ENCODE peak calls at places on chromosomes 12 and 14, in ten cellular contexts. D, K, N, L, E, G, I, P, S and X are unnamed samples.

GRCh38 chr12:111180830-111181726 is 187.8 kb downstream of the PHETA1 start:
- DNase-seq in G (peak), I (no peak), K (peak), N (no peak), E (peak), P (peak), D (no peak), L (peak), S (no peak), X (peak)

GRCh38 chr14:70904376-70904775 is 2.9 kb upstream of the PCNX1 start:
- DNase-seq in S (no peak), N (no peak), E (no peak), D (no peak), L (no peak), I (no peak), P (no peak), G (no peak), K (no peak), X (no peak)

GRCh38 chr14:94180655-94181271 is 6.6 kb downstream of the PPP4R4 start:
- DNase-seq in K (no peak), P (peak), G (no peak), D (peak), S (peak), N (no peak), E (no peak), I (peak), L (no peak), X (no peak)

GRCh38 chr12:75814856-75815754 is 216.5 kb downstream of the PHLDA1 start:
- DNase-seq in S (no peak), I (no peak), G (peak), L (no peak), N (no peak), E (no peak), P (peak), K (no peak), D (peak), X (no peak)

GRCh38 chr12:111467092-111467861 is 61.6 kb downstream of the SH2B3 start:
- DNase-seq in L (no peak), D (peak), S (no peak), I (no peak), G (no peak), N (no peak), P (peak), K (no peak), E (no peak), X (no peak)

GRCh38 chr12:5063149-5063548 is 19.5 kb downstream of the KCNA5 start:
- DNase-seq in N (no peak), S (no peak), I (no peak), L (no peak), P (no peak), D (no peak), E (no peak), K (no peak), G (no peak), X (no peak)

GRCh38 chr12:116370886-116371580 is 93.5 kb upstream of the MED13L start:
- DNase-seq in K (no peak), I (no peak), N (no peak), L (no peak), S (no peak), D (no peak), G (peak), P (no peak), E (no peak), X (no peak)

GRCh38 chr14:67571275-67571990 is 28.6 kb downstream of the PIGH start:
- DNase-seq in N (no peak), L (peak), I (peak), K (peak), E (peak), P (peak), G (peak), D (peak), S (peak), X (peak)

GRCh38 chr12:117408161-117408791 is 46.9 kb upstream of the NOS1 start:
- DNase-seq in P (peak), N (no peak), I (no peak), K (peak), L (peak), E (peak), S (no peak), D (peak), G (peak), X (no peak)

GRCh38 chr14:70018246-70018645 is 139.0 kb downstream of the SMOC1 start:
- DNase-seq in I (no peak), L (no peak), N (no peak), P (peak), S (no peak), D (no peak), K (no peak), G (no peak), E (no peak), X (no peak)

GRCh38 chr12:123401753-123402683 is 18.1 kb downstream of the KMT5A start:
- DNase-seq in G (no peak), I (no peak), P (no peak), L (no peak), K (no peak), N (no peak), E (no peak), S (no peak), D (no peak), X (no peak)

GRCh38 chr12:13661005-13661887 is 320.2 kb downstream of the GRIN2B start:
- DNase-seq in K (peak), D (peak), N (no peak), G (peak), S (peak), I (peak), L (no peak), E (peak), P (peak), X (no peak)

GRCh38 chr12:119179335-119180021 is 747 bp downstream of the HSPB8 start:
- DNase-seq in G (peak), N (no peak), K (peak), E (no peak), P (peak), L (no peak), D (peak), I (no peak), S (peak), X (no peak)

GRCh38 chr14:73143003-73143402 is 6.7 kb downstream of the PSEN1 start:
- DNase-seq in P (no peak), K (no peak), E (no peak), L (no peak), S (no peak), D (no peak), I (no peak), G (no peak), N (peak), X (no peak)

GRCh38 chr12:11651377-11651776 is 1.9 kb downstream of the ETV6 start:
- DNase-seq in P (no peak), E (no peak), N (no peak), L (no peak), G (no peak), S (no peak), D (no peak), I (no peak), K (no peak), X (no peak)

GRCh38 chr12:13328535-13328934 is 132.0 kb downstream of the EMP1 start:
- DNase-seq in G (no peak), N (no peak), L (no peak), I (no peak), S (no peak), P (no peak), E (no peak), D (no peak), K (no peak), X (no peak)

GRCh38 chr14:90288646-90289355 is 32.4 kb downstream of the PSMC1 start:
- DNase-seq in I (no peak), L (peak), S (no peak), K (no peak), D (no peak), N (peak), E (no peak), G (peak), P (no peak), X (peak)

GRCh38 chr12:92244036-92244435 is 98.4 kb upstream of the BTG1 start:
- DNase-seq in G (peak), N (no peak), E (peak), K (no peak), P (peak), I (no peak), L (no peak), S (no peak), D (peak), X (no peak)

GRCh38 chr14:62824086-62824485 is 221.2 kb downstream of the KCNH5 start:
- DNase-seq in S (no peak), P (no peak), K (no peak), N (no peak), E (no peak), D (peak), G (no peak), I (no peak), L (no peak), X (no peak)

GRCh38 chr12:123713398-123714301 is 1.5 kb downstream of the ATP6V0A2 start:
- DNase-seq in G (no peak), D (no peak), L (no peak), S (no peak), E (no peak), K (peak), P (peak), I (no peak), N (no peak), X (no peak)

GRCh38 chr12:93954160-93955112 is 193.9 kb upstream of the PLXNC1 start:
- DNase-seq in S (no peak), L (no peak), K (no peak), G (no peak), P (no peak), E (peak), D (no peak), N (no peak), I (no peak), X (peak)

GRCh38 chr12:66500841-66501240 is 178.0 kb downstream of the GRIP1 start:
- DNase-seq in L (no peak), I (no peak), S (no peak), K (no peak), P (no peak), N (no peak), G (no peak), D (no peak), E (no peak), X (no peak)

GRCh38 chr14:104428333-104428851 is 151.2 kb upstream of the C14orf180 start:
- DNase-seq in I (peak), N (peak), P (no peak), S (no peak), G (peak), D (no peak), L (peak), K (peak), E (no peak), X (no peak)

GRCh38 chr12:27907766-27908165 is 64.8 kb downstream of the PTHLH start:
- DNase-seq in G (no peak), P (no peak), S (no peak), L (no peak), E (no peak), I (no peak), D (no peak), N (no peak), K (no peak), X (no peak)

GRCh38 chr12:38123566-38124246 is 192.9 kb upstream of the ALG10B start:
- DNase-seq in L (no peak), P (no peak), E (no peak), K (no peak), S (no peak), N (no peak), I (no peak), D (no peak), G (no peak), X (no peak)

GRCh38 chr12:11981174-11981733 is 89.5 kb upstream of the BCL2L14 start:
- DNase-seq in P (peak), E (no peak), S (no peak), G (peak), N (no peak), L (no peak), K (no peak), I (no peak), D (peak), X (no peak)

GRCh38 chr12:8912910-8913309 is 1.4 kb upstream of the PHC1 start:
- DNase-seq in D (no peak), E (no peak), K (peak), I (peak), G (no peak), L (no peak), P (no peak), N (no peak), S (no peak), X (no peak)

GRCh38 chr14:95389471-95390011 is 69.8 kb upstream of the CLMN start:
- DNase-seq in P (peak), G (peak), E (peak), L (no peak), S (no peak), N (peak), K (no peak), I (no peak), D (peak), X (peak)

GRCh38 chr12:111406474-111407370 is 999 bp downstream of the SH2B3 start:
- DNase-seq in E (peak), G (peak), L (peak), S (no peak), I (peak), K (no peak), P (no peak), D (no peak), N (no peak), X (peak)

GRCh38 chr12:92248977-92249376 is 103.3 kb upstream of the BTG1 start:
- DNase-seq in K (no peak), G (no peak), D (no peak), E (no peak), L (no peak), P (no peak), I (no peak), S (no peak), N (no peak), X (no peak)

GRCh38 chr12:100827901-100828520 is 33.4 kb downstream of the ANO4 start:
- DNase-seq in P (peak), L (no peak), K (no peak), I (no peak), G (no peak), E (no peak), D (peak), N (no peak), S (peak), X (no peak)

GRCh38 chr14:91911474-91912032 is 35.9 kb downstream of the FBLN5 start:
- DNase-seq in D (peak), E (no peak), P (peak), K (peak), I (peak), G (no peak), N (no peak), S (peak), L (no peak), X (no peak)

GRCh38 chr12:53644133-53644532 is 18.0 kb upstream of the ATF7 start:
- DNase-seq in G (no peak), L (no peak), K (no peak), I (no peak), D (no peak), P (no peak), E (no peak), S (no peak), N (no peak), X (no peak)

GRCh38 chr14:32078030-32078793 is 1.1 kb downstream of the ARHGAP5 start:
- DNase-seq in G (peak), I (no peak), K (peak), L (peak), E (peak), P (peak), N (peak), D (peak), S (no peak), X (peak)

GRCh38 chr12:643478-644292 is 19.6 kb downstream of the NINJ2 start:
- DNase-seq in N (no peak), E (peak), D (no peak), S (no peak), P (no peak), L (peak), I (peak), K (peak), G (no peak), X (peak)

GRCh38 chr12:26740991-26741390 is 92.0 kb downstream of the ITPR2 start:
- DNase-seq in E (no peak), L (no peak), D (no peak), N (no peak), P (no peak), G (no peak), I (no peak), K (no peak), S (no peak), X (no peak)

GRCh38 chr14:46137786-46138185 is 513.8 kb downstream of the RPL10L start:
- DNase-seq in L (no peak), N (no peak), S (no peak), I (no peak), P (no peak), E (no peak), D (no peak), K (no peak), G (no peak), X (no peak)

GRCh38 chr14:99272669-99273024 is 650 bp upstream of the BCL11B start:
- DNase-seq in I (no peak), K (no peak), E (no peak), N (no peak), P (no peak), G (no peak), L (no peak), D (no peak), S (no peak), X (no peak)

GRCh38 chr14:99271288-99271941 is 582 bp downstream of the BCL11B start:
- DNase-seq in G (no peak), N (no peak), E (no peak), S (no peak), P (no peak), K (no peak), I (no peak), D (no peak), L (no peak), X (no peak)

GRCh38 chr14:99273025-99273723 is 1.2 kb upstream of the BCL11B start:
- DNase-seq in N (peak), D (no peak), P (no peak), L (no peak), E (no peak), G (no peak), S (no peak), I (no peak), K (peak), X (no peak)

GRCh38 chr14:99270491-99271287 is 1.3 kb downstream of the BCL11B start:
- DNase-seq in S (no peak), K (no peak), I (no peak), D (no peak), P (no peak), L (no peak), E (no peak), N (peak), G (no peak), X (no peak)

GRCh38 chr14:99271951-99272668 is at the start of gene BCL11B:
- DNase-seq in P (peak), K (peak), L (no peak), D (peak), G (peak), S (peak), N (peak), I (no peak), E (peak), X (peak)
- TF ChIP-seq CTCF in P (peak), K (no peak), L (peak), D (peak), G (peak), S (peak), N (no peak), I (no peak), E (peak), X (peak)

GRCh38 chr12:17992002-17992656 is 97.9 kb downstream of the RERGL start:
- DNase-seq in G (no peak), N (no peak), P (peak), L (no peak), I (no peak), D (peak), K (no peak), E (no peak), S (peak), X (no peak)
- TF ChIP-seq CTCF in G (peak), N (no peak), P (peak), L (peak), I (peak), D (peak), K (no peak), E (peak), S (peak), X (peak)

GRCh38 chr12:90090929-90091651 is 382.5 kb upstream of the ATP2B1 start:
- DNase-seq in S (peak), D (peak), L (no peak), P (peak), G (no peak), I (no peak), K (peak), E (peak), N (no peak), X (no peak)
- TF ChIP-seq CTCF in S (no peak), D (no peak), L (no peak), P (no peak), G (no peak), I (no peak), K (no peak), E (no peak), N (no peak), X (no peak)

GRCh38 chr12:120453977-120454376 is 7.7 kb downstream of the GATC start:
- DNase-seq in P (peak), G (no peak), I (peak), L (no peak), N (no peak), K (no peak), E (no peak), D (peak), S (no peak), X (no peak)
- TF ChIP-seq CTCF in P (peak), G (peak), I (peak), L (peak), N (no peak), K (no peak), E (peak), D (peak), S (peak), X (peak)